ENCODE peak calls at places on chromosomes 12 and 14, in six cellular contexts. L, J, P, G, Z and X are unnamed samples.

GRCh38 chr12:51326762-51327439 is 2.9 kb upstream of the BIN2 start:
- DNase-seq in Z (peak), P (no peak), L (no peak), J (peak), G (no peak), X (peak)

GRCh38 chr14:77133718-77134338 is 7.8 kb downstream of the ZDHHC22 start:
- DNase-seq in P (peak), Z (peak), J (peak), G (peak), L (no peak), X (no peak)

GRCh38 chr14:32865827-32866376 is 72.8 kb upstream of the NPAS3 start:
- DNase-seq in G (no peak), P (no peak), L (no peak), J (no peak), Z (no peak), X (no peak)

GRCh38 chr12:50572275-50572674 is 67.5 kb downstream of the DIP2B start:
- DNase-seq in L (no peak), P (peak), J (peak), G (no peak), Z (peak), X (peak)

GRCh38 chr14:92759679-92760523 is 11.5 kb upstream of the LGMN start:
- DNase-seq in G (no peak), J (no peak), L (no peak), Z (no peak), P (no peak), X (no peak)

GRCh38 chr14:81613341-81614045 is 79.8 kb upstream of the SEL1L start:
- DNase-seq in G (no peak), Z (no peak), L (no peak), P (no peak), J (no peak), X (no peak)

GRCh38 chr12:62434504-62435336 is 31.9 kb upstream of the MON2 start:
- DNase-seq in L (no peak), Z (no peak), G (no peak), P (no peak), J (no peak), X (no peak)

GRCh38 chr12:41287500-41287899 is 99.4 kb downstream of the PDZRN4 start:
- DNase-seq in Z (no peak), L (no peak), P (no peak), G (no peak), J (no peak), X (no peak)

GRCh38 chr12:50699940-50700339 is 64.0 kb upstream of the ATF1 start:
- DNase-seq in L (no peak), Z (no peak), J (no peak), G (no peak), P (no peak), X (no peak)

GRCh38 chr14:98366429-98366828 is 905.6 kb downstream of the BCL11B start:
- DNase-seq in J (no peak), G (no peak), L (no peak), P (no peak), Z (no peak), X (no peak)

GRCh38 chr12:2198088-2198501 is 145.3 kb downstream of the CACNA1C start:
- DNase-seq in G (no peak), P (no peak), J (peak), L (no peak), Z (peak), X (peak)

GRCh38 chr14:30243157-30243556 is 315.5 kb upstream of the PRKD1 start:
- DNase-seq in J (no peak), P (no peak), Z (no peak), G (no peak), L (no peak), X (no peak)

GRCh38 chr12:2061402-2061801 is 8.6 kb downstream of the CACNA1C start:
- DNase-seq in L (no peak), G (no peak), P (no peak), J (no peak), Z (no peak), X (no peak)

GRCh38 chr14:104134061-104134965 is 4.1 kb upstream of the KIF26A start:
- DNase-seq in L (no peak), J (no peak), P (no peak), Z (no peak), G (no peak), X (no peak)

GRCh38 chr12:12019881-12020280 is 50.9 kb upstream of the BCL2L14 start:
- DNase-seq in Z (no peak), J (no peak), P (no peak), G (no peak), L (no peak), X (no peak)

GRCh38 chr14:100660498-100661339 is 66.0 kb upstream of the DLK1 start:
- DNase-seq in Z (no peak), J (no peak), L (no peak), P (no peak), G (no peak), X (no peak)

GRCh38 chr14:52918486-52918885 is 32.4 kb downstream of the FERMT2 start:
- DNase-seq in G (no peak), P (no peak), Z (peak), J (peak), L (peak), X (no peak)

GRCh38 chr14:90546767-90547166 is 149.9 kb downstream of the CALM1 start:
- DNase-seq in Z (no peak), G (no peak), L (no peak), P (no peak), J (no peak), X (no peak)

GRCh38 chr12:18752280-18752920 is 14.5 kb downstream of the CAPZA3 start:
- DNase-seq in J (peak), P (no peak), L (no peak), G (peak), Z (peak), X (peak)

GRCh38 chr12:103882861-103883596 is 42.0 kb upstream of the NT5DC3 start:
- DNase-seq in Z (no peak), L (no peak), P (no peak), G (no peak), J (peak), X (no peak)

GRCh38 chr14:23077962-23078361 is 17.0 kb downstream of the ACIN1 start:
- DNase-seq in Z (no peak), P (no peak), J (no peak), L (no peak), G (no peak), X (no peak)

GRCh38 chr12:100293017-100293416 is 26.0 kb downstream of the SCYL2 start:
- DNase-seq in Z (no peak), G (no peak), L (no peak), P (no peak), J (no peak), X (no peak)

GRCh38 chr14:27015046-27015445 is 417.2 kb upstream of the NOVA1 start:
- DNase-seq in G (no peak), P (no peak), Z (no peak), L (no peak), J (no peak), X (no peak)

GRCh38 chr14:104735830-104736642 is 12.0 kb downstream of the ADSS1 start:
- DNase-seq in P (no peak), J (peak), Z (peak), G (peak), L (no peak), X (peak)

GRCh38 chr14:61911534-61911933 is 149.3 kb downstream of the SNAPC1 start:
- DNase-seq in Z (no peak), G (no peak), L (no peak), P (no peak), J (no peak), X (no peak)

GRCh38 chr12:4991373-4991772 is 52.3 kb upstream of the KCNA5 start:
- DNase-seq in Z (no peak), L (no peak), P (no peak), J (no peak), G (no peak), X (no peak)

GRCh38 chr12:66552753-66553152 is 126.1 kb downstream of the GRIP1 start:
- DNase-seq in L (no peak), Z (no peak), P (no peak), J (no peak), G (no peak), X (no peak)

GRCh38 chr14:26984318-26985177 is 386.7 kb upstream of the NOVA1 start:
- DNase-seq in L (peak), Z (peak), J (peak), P (peak), G (peak), X (no peak)

GRCh38 chr12:128811806-128812205 is 12.0 kb downstream of the SLC15A4 start:
- DNase-seq in G (no peak), P (no peak), J (no peak), Z (no peak), L (no peak), X (no peak)

GRCh38 chr12:88575361-88575959 is 4.8 kb downstream of the KITLG start:
- DNase-seq in J (no peak), P (no peak), L (no peak), Z (no peak), G (no peak), X (no peak)

GRCh38 chr14:37720131-37720530 is 124.7 kb downstream of the TTC6 start:
- DNase-seq in P (no peak), L (no peak), Z (no peak), J (no peak), G (no peak), X (no peak)

GRCh38 chr12:112029326-112029725 is 16.1 kb downstream of the ERP29 start:
- DNase-seq in G (no peak), P (no peak), J (no peak), L (no peak), Z (no peak), X (no peak)

GRCh38 chr12:87779016-87779415 is 250.2 kb downstream of the C12orf50 start:
- DNase-seq in Z (no peak), J (no peak), G (no peak), L (no peak), P (no peak), X (no peak)

GRCh38 chr14:91230363-91231035 is 14.0 kb downstream of the GPR68 start:
- DNase-seq in G (no peak), Z (no peak), J (no peak), L (no peak), P (no peak), X (no peak)

GRCh38 chr14:60984225-60984624 is 3.2 kb downstream of the SLC38A6 start:
- DNase-seq in L (no peak), P (no peak), J (no peak), Z (no peak), G (no peak), X (no peak)

GRCh38 chr14:22565391-22565945 is 23.6 kb downstream of the DAD1 start:
- DNase-seq in Z (no peak), P (no peak), J (no peak), L (no peak), G (no peak), X (no peak)

GRCh38 chr14:39241637-39242036 is 7.9 kb downstream of the MIA2 start:
- DNase-seq in Z (no peak), P (no peak), G (no peak), L (no peak), J (no peak), X (no peak)

GRCh38 chr14:40232302-40232701 is 800.1 kb upstream of the FBXO33 start:
- DNase-seq in L (no peak), P (no peak), Z (no peak), G (no peak), J (no peak), X (no peak)

GRCh38 chr14:44897844-44898151 is 63.9 kb downstream of the KLHL28 start:
- DNase-seq in L (no peak), G (no peak), P (no peak), J (no peak), Z (no peak), X (no peak)

GRCh38 chr14:68922201-68922613 is 56.9 kb downstream of the ACTN1 start:
- DNase-seq in P (no peak), L (no peak), J (no peak), G (no peak), Z (no peak), X (no peak)

GRCh38 chr14:68921049-68921448 is 58.1 kb downstream of the ACTN1 start:
- DNase-seq in J (no peak), P (no peak), Z (no peak), G (no peak), L (no peak), X (no peak)

GRCh38 chr14:68919129-68919927 is 59.8 kb downstream of the ACTN1 start:
- DNase-seq in L (no peak), G (no peak), J (no peak), Z (no peak), P (no peak), X (no peak)

GRCh38 chr14:68922886-68923285 is 56.2 kb downstream of the ACTN1 start:
- DNase-seq in L (no peak), G (no peak), Z (no peak), P (no peak), J (no peak), X (no peak)

DNA sequence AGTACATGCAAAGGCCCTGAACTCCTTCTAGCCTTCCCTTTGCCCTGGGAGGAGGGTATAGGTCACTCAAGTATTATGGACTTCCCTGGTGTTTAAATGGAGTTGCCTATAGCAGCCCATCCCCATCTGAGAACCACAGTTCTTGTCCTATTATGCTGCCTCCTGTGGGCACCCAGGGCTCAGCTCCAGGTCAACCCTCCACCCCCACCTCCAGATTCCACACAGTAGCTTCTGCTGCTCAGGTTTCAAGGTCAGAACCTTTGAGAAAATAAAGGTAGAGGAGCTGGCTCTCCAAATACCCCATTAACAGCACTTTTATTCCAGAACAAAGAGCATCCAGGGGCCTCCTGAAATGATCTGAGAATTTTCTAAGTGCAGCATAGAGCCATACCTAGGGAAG is 57.4 kb downstream of the ACTN1 start:
- DNase-seq in P (peak), Z (no peak), G (no peak), L (no peak), J (no peak), X (no peak)
- TF ChIP-seq CTCF in P (peak), Z (no peak), G (no peak), L (no peak), J (peak), X (peak)

DNA sequence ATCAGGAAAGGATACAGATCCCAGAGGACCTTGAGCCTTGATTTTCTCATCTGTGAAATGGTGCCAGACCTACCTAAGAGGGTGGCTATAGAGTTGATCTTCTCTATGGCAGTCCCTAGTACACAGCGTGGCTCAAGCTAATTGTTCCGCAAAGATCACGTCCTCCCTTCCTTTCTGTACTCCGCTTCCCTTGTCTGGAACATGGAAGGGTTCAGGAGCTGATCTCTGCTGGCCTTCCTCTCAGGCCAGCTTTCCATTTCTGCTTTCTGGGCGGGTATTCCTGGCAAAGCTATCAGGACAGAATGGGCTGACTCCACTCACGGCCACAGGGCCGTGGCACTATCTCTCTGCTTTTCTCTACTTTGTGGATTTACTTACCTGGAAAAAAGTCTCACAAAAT is 6.5 kb downstream of the CAMKK2 start:
- DNase-seq in P (no peak), L (no peak), G (no peak), J (no peak), Z (no peak), X (no peak)
- TF ChIP-seq CTCF in P (no peak), L (no peak), G (no peak), J (no peak), Z (no peak), X (no peak)

GRCh38 chr14:20698934-20699333 is 10.4 kb downstream of the ANG start:
- DNase-seq in J (no peak), G (no peak), Z (no peak), P (no peak), L (no peak), X (no peak)

GRCh38 chr14:20692111-20692751 is 3.7 kb downstream of the ANG start:
- DNase-seq in J (no peak), G (no peak), L (no peak), Z (no peak), P (no peak), X (no peak)

GRCh38 chr14:20697273-20698017 is 8.9 kb downstream of the ANG start:
- DNase-seq in J (peak), L (peak), P (peak), G (peak), Z (peak), X (no peak)

GRCh38 chr14:20696776-20697175 is 8.2 kb downstream of the ANG start:
- DNase-seq in Z (no peak), J (no peak), L (no peak), P (no peak), G (no peak), X (no peak)

GRCh38 chr14:20698018-20698329 is 9.4 kb downstream of the ANG start:
- DNase-seq in Z (no peak), J (no peak), P (no peak), L (no peak), G (no peak), X (no peak)
- TF ChIP-seq CTCF in Z (no peak), J (no peak), P (no peak), L (peak), G (no peak), X (no peak)

GRCh38 chr12:124734224-124734788 is 129.4 kb downstream of the SCARB1 start:
- DNase-seq in G (peak), L (no peak), P (peak), J (no peak), Z (no peak), X (no peak)
- TF ChIP-seq CTCF in G (no peak), L (no peak), P (no peak), J (no peak), Z (no peak), X (no peak)

GRCh38 chr12:92096346-92097136 is 49.1 kb downstream of the BTG1 start:
- DNase-seq in J (no peak), Z (no peak), G (no peak), L (no peak), P (no peak), X (no peak)
- TF ChIP-seq CTCF in J (no peak), Z (no peak), G (no peak), L (no peak), P (no peak), X (no peak)

DNA sequence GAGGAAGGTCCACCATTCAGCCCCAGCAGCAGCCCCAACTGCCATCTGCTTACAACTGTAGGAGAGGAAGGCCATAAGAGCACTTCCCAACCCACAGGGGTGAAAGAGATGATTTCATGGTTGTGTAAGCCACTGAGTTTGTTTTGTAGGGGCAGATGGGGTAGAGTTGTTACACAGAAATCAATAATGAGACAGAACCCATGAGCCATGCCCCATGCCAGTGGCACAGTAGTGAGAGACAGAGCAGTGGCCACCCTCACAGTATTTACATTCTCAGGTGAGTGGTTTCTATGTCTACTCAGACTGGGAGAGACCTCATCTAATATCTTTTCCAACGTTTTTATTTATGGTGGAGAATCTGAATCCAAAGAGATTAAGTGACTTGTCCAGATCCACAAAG is 68.6 kb downstream of the NUAK1 start:
- DNase-seq in G (no peak), P (no peak), Z (no peak), J (no peak), L (no peak), X (no peak)
- TF ChIP-seq CTCF in G (no peak), P (no peak), Z (no peak), J (no peak), L (no peak), X (no peak)

GRCh38 chr12:123126294-123127144 is 24.4 kb downstream of the PITPNM2 start:
- DNase-seq in Z (peak), P (no peak), G (no peak), L (peak), J (peak), X (peak)
- TF ChIP-seq CTCF in Z (peak), P (peak), G (no peak), L (no peak), J (peak), X (peak)

GRCh38 chr12:6866163-6866919 is 990 bp upstream of the TPI1 start:
- DNase-seq in Z (no peak), P (no peak), L (no peak), G (no peak), J (no peak), X (no peak)

GRCh38 chr12:6866920-6867406 is 368 bp upstream of the TPI1 start:
- DNase-seq in G (no peak), P (no peak), Z (no peak), J (no peak), L (no peak), X (no peak)

GRCh38 chr12:6867407-6868210 is at the start of gene TPI1:
- DNase-seq in Z (peak), J (peak), P (peak), L (no peak), G (peak), X (no peak)

GRCh38 chr12:6869049-6870021 is 2.0 kb downstream of the TPI1 start:
- DNase-seq in J (peak), Z (peak), P (peak), L (no peak), G (peak), X (no peak)

GRCh38 chr12:6868211-6869048 is 1.1 kb downstream of the TPI1 start:
- DNase-seq in Z (no peak), J (no peak), L (no peak), G (no peak), P (no peak), X (no peak)
- TF ChIP-seq CTCF in Z (peak), J (peak), L (no peak), G (no peak), P (peak), X (peak)

DNA sequence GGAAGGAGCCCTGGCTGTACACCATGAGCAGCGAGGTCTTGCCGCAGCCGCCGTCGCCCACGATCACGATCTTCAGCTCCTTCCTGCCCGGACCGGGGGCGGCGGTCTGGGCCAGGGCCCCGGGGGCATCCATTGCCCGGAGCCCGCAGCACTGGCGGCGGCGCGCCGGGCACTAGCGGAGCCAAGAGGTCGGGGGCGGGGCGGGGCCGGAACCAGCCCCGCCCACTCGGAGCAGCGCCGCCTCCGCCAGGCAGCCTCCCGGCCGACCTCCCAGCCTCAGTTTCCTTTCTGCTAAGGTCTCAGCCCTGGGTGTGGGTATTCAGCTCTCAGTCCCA is at the start of gene RHOF:
- DNase-seq in J (no peak), L (no peak), P (peak), Z (no peak), G (peak), X (no peak)
- TF ChIP-seq CTCF in J (no peak), L (no peak), P (no peak), Z (no peak), G (no peak), X (no peak)